ENCODE peak calls at places on chromosomes 16 and 17, in six cellular contexts. R, S, M, Z, E and B are unnamed samples.

GRCh38 chr17:74380086-74380958 is 13.0 kb downstream of the GPR142 start:
- DNase-seq in R (no peak), S (no peak), M (peak), Z (no peak), E (peak), B (peak)

GRCh38 chr16:82855471-82855870 is 228.7 kb downstream of the CDH13 start:
- DNase-seq in R (no peak), S (no peak), M (no peak), Z (no peak), E (no peak), B (no peak)

GRCh38 chr16:57485916-57486857 is at the start of gene DOK4:
- DNase-seq in R (peak), S (peak), M (peak), Z (peak), E (peak), B (peak)

GRCh38 chr17:46274238-46274637 is 20.7 kb upstream of the LRRC37A start:
- DNase-seq in R (no peak), S (no peak), M (no peak), Z (no peak), E (no peak), B (no peak)

GRCh38 chr17:3556905-3557767 is 476 bp downstream of the TRPV3 start:
- DNase-seq in R (no peak), S (no peak), M (no peak), Z (no peak), E (no peak), B (no peak)

GRCh38 chr17:1001640-1002411 is 4.9 kb downstream of the TIMM22 start:
- DNase-seq in R (no peak), S (no peak), M (peak), Z (peak), E (peak), B (no peak)

GRCh38 chr17:50839591-50840310 is 4.4 kb downstream of the WFIKKN2 start:
- DNase-seq in R (no peak), S (no peak), M (no peak), Z (no peak), E (no peak), B (no peak)

GRCh38 chr17:48571024-48571818 is 6.9 kb downstream of the HOXB4 start:
- DNase-seq in R (no peak), S (no peak), M (no peak), Z (no peak), E (no peak), B (no peak)

GRCh38 chr16:58243528-58244004 is 45.7 kb upstream of the CSNK2A2 start:
- DNase-seq in R (no peak), S (no peak), M (no peak), Z (no peak), E (peak), B (peak)

GRCh38 chr17:17439971-17440843 is 36.6 kb upstream of the MED9 start:
- DNase-seq in R (peak), S (no peak), M (peak), Z (peak), E (peak), B (peak)

GRCh38 chr17:55154101-55154500 is 110.7 kb upstream of the HLF start:
- DNase-seq in R (no peak), S (no peak), M (no peak), Z (no peak), E (peak), B (no peak)

GRCh38 chr17:27009087-27009486 is 284.8 kb upstream of the WSB1 start:
- DNase-seq in R (no peak), S (no peak), M (no peak), Z (no peak), E (no peak), B (no peak)

GRCh38 chr17:55219939-55220338 is 44.8 kb upstream of the HLF start:
- DNase-seq in R (no peak), S (no peak), M (no peak), Z (no peak), E (no peak), B (no peak)

GRCh38 chr16:87033541-87034300 is 283.5 kb downstream of the C16orf95 start:
- DNase-seq in R (no peak), S (no peak), M (no peak), Z (no peak), E (no peak), B (no peak)

GRCh38 chr17:74677558-74678466 is 34.9 kb downstream of the CD300LF start:
- DNase-seq in R (no peak), S (no peak), M (peak), Z (no peak), E (peak), B (peak)

GRCh38 chr16:81181013-81181720 is 57.3 kb upstream of the BCO1 start:
- DNase-seq in R (no peak), S (peak), M (peak), Z (peak), E (peak), B (peak)

GRCh38 chr16:70529051-70529777 is 5.6 kb downstream of the SF3B3 start:
- DNase-seq in R (no peak), S (peak), M (no peak), Z (no peak), E (peak), B (peak)

GRCh38 chr17:55398689-55399088 is 22.9 kb downstream of the MMD start:
- DNase-seq in R (no peak), S (no peak), M (no peak), Z (no peak), E (no peak), B (peak)

GRCh38 chr16:84790291-84790690 is 29.5 kb upstream of the CRISPLD2 start:
- DNase-seq in R (no peak), S (no peak), M (no peak), Z (no peak), E (no peak), B (no peak)